ENCODE peak calls at places on chromosomes 3 and 15, in six cellular contexts. N, K, W, P, S and F are unnamed samples.

GRCh38 chr3:81465510-81465909 is 295.9 kb downstream of the GBE1 start:
- DNase-seq in N (no peak), K (no peak), W (no peak), P (no peak), S (no peak), F (no peak)

GRCh38 chr15:60918234-60918964 is 310.7 kb downstream of the RORA start:
- DNase-seq in N (no peak), K (no peak), W (no peak), P (no peak), S (no peak), F (no peak)

GRCh38 chr15:55695432-55695831 is 47.5 kb downstream of the PRTG start:
- DNase-seq in N (no peak), K (no peak), W (no peak), P (no peak), S (no peak), F (no peak)

GRCh38 chr3:142947799-142948575 is 15.5 kb downstream of the PAQR9 start:
- DNase-seq in N (no peak), K (no peak), W (no peak), P (no peak), S (no peak), F (no peak)

GRCh38 chr3:192121921-192122320 is 605.4 kb downstream of the FGF12 start:
- DNase-seq in N (no peak), K (no peak), W (no peak), P (no peak), S (no peak), F (no peak)

GRCh38 chr15:91291673-91292072 is 191.6 kb downstream of the SV2B start:
- DNase-seq in N (no peak), K (no peak), W (peak), P (no peak), S (no peak), F (no peak)

GRCh38 chr3:114506622-114507300 is 212.9 kb downstream of the TIGIT start:
- DNase-seq in N (no peak), K (no peak), W (no peak), P (no peak), S (no peak), F (no peak)

GRCh38 chr3:117955196-117955595 is 1079.5 kb downstream of the IGSF11 start:
- DNase-seq in N (no peak), K (no peak), W (no peak), P (no peak), S (no peak), F (no peak)

GRCh38 chr15:56052389-56053045 is 59.1 kb upstream of the NEDD4 start:
- DNase-seq in N (peak), K (peak), W (peak), P (no peak), S (no peak), F (peak)

GRCh38 chr3:174206607-174207192 is 652.4 kb upstream of the NAALADL2 start:
- DNase-seq in N (no peak), K (no peak), W (no peak), P (no peak), S (no peak), F (no peak)

GRCh38 chr15:66235866-66236265 is 17.7 kb downstream of the MEGF11 start:
- DNase-seq in N (no peak), K (no peak), W (no peak), P (no peak), S (no peak), F (no peak)

GRCh38 chr15:67013696-67014095 is 51.7 kb upstream of the SMAD3 start:
- DNase-seq in N (no peak), K (no peak), W (no peak), P (no peak), S (no peak), F (no peak)

GRCh38 chr15:75835990-75836952 is 7.0 kb upstream of the UBE2Q2 start:
- DNase-seq in N (no peak), K (no peak), W (no peak), P (no peak), S (no peak), F (no peak)

GRCh38 chr3:78077178-78077577 is 1037.3 kb downstream of the ROBO2 start:
- DNase-seq in N (no peak), K (no peak), W (no peak), P (no peak), S (no peak), F (no peak)

GRCh38 chr3:64173567-64173966 is 51.7 kb downstream of the PRICKLE2 start:
- DNase-seq in N (no peak), K (no peak), W (no peak), P (no peak), S (no peak), F (no peak)

GRCh38 chr15:50071551-50072258 is 47.3 kb downstream of the ATP8B4 start:
- DNase-seq in N (no peak), K (no peak), W (no peak), P (no peak), S (no peak), F (no peak)

GRCh38 chr3:152051501-152052404 is 178.3 kb downstream of the SUCNR1 start:
- DNase-seq in N (no peak), K (peak), W (no peak), P (no peak), S (no peak), F (no peak)

GRCh38 chr15:65309882-65310418 is 5.5 kb downstream of the RNU5B-1 start:
- DNase-seq in N (no peak), K (no peak), W (no peak), P (no peak), S (no peak), F (no peak)

GRCh38 chr3:1677576-1678164 is 421.0 kb upstream of the CNTN4 start:
- DNase-seq in N (no peak), K (no peak), W (no peak), P (no peak), S (no peak), F (no peak)

GRCh38 chr3:28575748-28576589 is 227.3 kb upstream of the AZI2 start:
- DNase-seq in N (no peak), K (no peak), W (no peak), P (no peak), S (no peak), F (no peak)

GRCh38 chr3:67704322-67704721 is 49.9 kb upstream of the SUCLG2 start:
- DNase-seq in N (no peak), K (no peak), W (no peak), P (no peak), S (no peak), F (no peak)

GRCh38 chr3:30894521-30895289 is at the start of gene GADL1:
- DNase-seq in N (no peak), K (no peak), W (no peak), P (no peak), S (no peak), F (no peak)

GRCh38 chr15:75024102-75024636 is 779 bp downstream of the PPCDC start:
- DNase-seq in N (no peak), K (no peak), W (no peak), P (no peak), S (no peak), F (no peak)

GRCh38 chr15:77774350-77774749 is 141.6 kb upstream of the LINGO1 start:
- DNase-seq in N (no peak), K (no peak), W (no peak), P (no peak), S (no peak), F (no peak)

GRCh38 chr15:75672111-75672602 is 24.4 kb downstream of the SNX33 start:
- DNase-seq in N (no peak), K (no peak), W (no peak), P (no peak), S (no peak), F (no peak)

GRCh38 chr15:76983588-76984379 is 11.1 kb upstream of the PSTPIP1 start:
- DNase-seq in N (no peak), K (no peak), W (no peak), P (no peak), S (no peak), F (no peak)

GRCh38 chr3:135538123-135538522 is 427.4 kb upstream of the PPP2R3A start:
- DNase-seq in N (no peak), K (no peak), W (no peak), P (no peak), S (no peak), F (no peak)

GRCh38 chr3:79236488-79236887 is 531.3 kb downstream of the ROBO1 start:
- DNase-seq in N (no peak), K (no peak), W (no peak), P (no peak), S (no peak), F (no peak)

GRCh38 chr3:111545349-111545748 is 3.4 kb downstream of the CD96 start:
- DNase-seq in N (no peak), K (no peak), W (no peak), P (no peak), S (no peak), F (no peak)

GRCh38 chr3:50388720-50389352 is 29.5 kb upstream of the TMEM115 start:
- DNase-seq in N (no peak), K (no peak), W (no peak), P (no peak), S (no peak), F (no peak)

GRCh38 chr3:50389368-50389767 is 30.0 kb upstream of the TMEM115 start:
- DNase-seq in N (no peak), K (no peak), W (no peak), P (no peak), S (no peak), F (no peak)

GRCh38 chr3:50390523-50391177 is 31.3 kb upstream of the TMEM115 start:
- DNase-seq in N (no peak), K (no peak), W (peak), P (no peak), S (no peak), F (no peak)

GRCh38 chr3:50385741-50386140 is 26.4 kb upstream of the TMEM115 start:
- DNase-seq in N (no peak), K (no peak), W (no peak), P (no peak), S (no peak), F (no peak)

DNA sequence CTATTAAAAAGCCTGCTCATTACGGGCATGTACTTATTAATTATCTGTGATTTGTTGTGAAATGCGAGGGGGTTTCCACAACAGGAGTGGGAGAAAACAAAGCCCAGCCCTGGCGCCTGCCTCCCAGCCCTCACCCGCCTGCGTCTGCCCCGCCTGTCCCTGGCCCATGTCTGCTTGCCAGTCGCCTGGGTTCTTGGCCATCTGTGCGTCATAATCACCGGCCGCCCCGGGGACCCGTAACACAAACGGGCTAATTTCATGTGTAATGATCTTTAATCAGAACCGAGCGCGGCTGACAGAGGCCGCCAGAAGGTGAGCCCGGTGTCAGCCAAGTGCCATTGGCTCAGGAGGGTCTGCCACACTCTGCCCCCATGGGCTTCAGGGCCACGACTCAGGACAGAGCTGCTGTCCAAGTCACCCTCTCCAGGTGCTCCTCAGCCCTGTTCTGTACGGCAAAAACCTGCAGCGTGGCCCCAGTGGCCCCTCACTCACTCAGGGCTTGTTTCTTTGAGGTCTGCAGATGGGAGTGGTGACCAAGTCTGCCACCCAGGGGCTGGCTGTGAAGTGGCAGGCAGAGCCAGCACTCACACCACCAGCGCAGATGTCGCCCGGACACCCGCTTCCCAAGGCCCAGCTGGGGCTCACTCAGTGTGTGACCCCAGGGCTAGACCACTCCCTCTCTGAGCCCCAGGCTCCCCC is 28.8 kb upstream of the TMEM115 start:
- DNase-seq in N (peak), K (no peak), W (peak), P (no peak), S (no peak), F (no peak)
- TF ChIP-seq TAF1 in N (no peak), K (no peak), W (no peak), P (no peak), S (no peak), F (no peak)

DNA sequence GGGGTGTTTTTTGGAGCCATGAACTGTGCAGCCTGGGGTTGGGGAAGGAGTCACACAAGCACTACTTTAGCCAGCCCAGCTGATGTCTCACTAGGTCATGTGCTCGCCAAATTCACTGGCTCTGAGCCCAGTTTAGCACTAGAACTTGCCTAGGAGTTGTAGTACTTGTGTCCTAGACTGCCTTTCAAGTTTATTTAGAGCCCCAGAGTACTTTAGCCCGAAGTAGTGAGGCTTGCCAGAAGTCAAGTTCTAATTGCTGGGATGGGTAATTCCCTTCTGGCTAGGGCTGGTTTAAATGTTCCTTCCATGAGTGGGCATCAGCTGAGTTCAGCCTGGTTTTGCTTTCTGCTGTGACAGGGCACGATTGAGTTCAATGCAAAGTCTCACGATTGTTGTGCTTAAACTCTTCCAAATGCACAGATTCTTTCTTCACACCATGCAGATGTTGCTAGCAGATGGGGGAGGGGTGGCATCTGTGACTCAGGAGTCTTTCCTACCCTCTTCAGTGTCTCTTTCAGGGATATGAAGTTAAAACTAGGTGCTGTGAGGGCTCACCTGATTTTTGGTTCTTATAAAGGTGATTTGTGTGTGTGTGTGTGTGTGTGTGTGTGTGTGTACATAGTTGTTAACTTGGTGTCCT is 228.2 kb upstream of the ZPLD1 start:
- DNase-seq in N (no peak), K (no peak), W (no peak), P (no peak), S (no peak), F (no peak)
- TF ChIP-seq POLR2AphosphoS5 in N (no peak), K (no peak), W (no peak), P (no peak), S (no peak), F (no peak)

DNA sequence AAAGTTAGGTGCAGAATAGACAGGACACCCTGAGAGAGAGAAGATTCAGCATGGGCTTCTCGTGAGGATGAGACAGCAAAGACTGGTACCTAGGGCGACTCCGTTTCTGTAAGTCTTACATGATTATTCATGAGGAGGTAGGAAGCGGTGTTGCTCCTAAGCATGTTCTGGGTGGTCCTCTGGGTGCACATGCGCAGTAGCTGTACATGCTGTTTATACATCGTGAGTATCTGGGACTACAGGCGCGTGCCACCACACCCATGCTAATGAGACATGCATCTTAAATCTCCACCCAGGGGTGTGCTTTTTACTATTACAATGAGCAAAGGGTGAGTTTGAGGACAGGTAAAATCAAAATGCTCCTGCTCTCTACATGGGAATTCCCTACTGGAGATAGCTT is 12.3 kb downstream of the ALPK3 start:
- DNase-seq in N (no peak), K (no peak), W (peak), P (no peak), S (no peak), F (no peak)
- TF ChIP-seq POLR2A in N (no peak), K (no peak), W (no peak), P (no peak), S (no peak), F (no peak)

DNA sequence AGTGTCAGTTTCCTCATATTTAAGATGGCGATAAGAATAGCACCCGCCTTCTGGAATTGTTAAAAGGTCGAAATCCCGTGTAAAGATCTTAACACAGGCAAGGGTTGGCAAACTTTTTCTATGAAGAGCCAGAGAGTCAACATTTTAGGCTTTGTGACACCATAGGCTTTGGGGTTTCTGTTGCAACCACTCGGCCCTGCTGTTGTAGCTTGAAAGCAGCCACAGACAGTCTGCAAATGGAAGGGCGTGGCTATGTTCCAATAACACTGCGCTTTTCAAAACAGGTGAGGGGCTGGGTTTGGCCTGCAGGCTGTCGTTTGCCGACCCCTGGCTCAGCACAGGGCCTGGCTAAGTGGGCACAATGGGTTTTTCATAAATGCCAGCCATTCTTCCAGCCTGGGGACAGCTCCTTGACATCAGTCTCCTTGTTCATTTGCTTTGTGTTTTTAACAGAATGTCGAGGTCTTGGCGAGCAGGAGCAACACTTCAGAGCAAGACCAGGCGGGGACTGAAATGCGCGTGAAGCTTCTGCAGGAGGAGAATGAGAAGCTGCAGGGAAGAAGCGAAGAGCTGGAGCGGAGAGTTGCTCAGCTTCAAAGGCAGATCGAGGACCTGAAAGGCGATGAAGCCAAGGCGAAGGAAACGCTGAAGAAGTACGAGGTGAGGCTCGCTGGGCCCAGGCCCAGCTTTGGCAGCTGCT is 75.2 kb upstream of the MYZAP start:
- DNase-seq in N (no peak), K (no peak), W (no peak), P (no peak), S (no peak), F (no peak)
- TF ChIP-seq TAF1 in N (no peak), K (no peak), W (no peak), P (no peak), S (no peak), F (no peak)

GRCh38 chr3:52119826-52120225 is 34.4 kb downstream of the POC1A start:
- DNase-seq in N (no peak), K (no peak), W (no peak), P (no peak), S (no peak), F (no peak)

GRCh38 chr3:52122491-52122890 is 31.7 kb downstream of the POC1A start:
- DNase-seq in N (no peak), K (no peak), W (no peak), P (no peak), S (no peak), F (no peak)

GRCh38 chr3:52121813-52122212 is 32.4 kb downstream of the POC1A start:
- DNase-seq in N (no peak), K (no peak), W (no peak), P (no peak), S (no peak), F (no peak)

GRCh38 chr3:52120576-52121458 is 33.4 kb downstream of the POC1A start:
- DNase-seq in N (no peak), K (no peak), W (no peak), P (no peak), S (no peak), F (no peak)

DNA sequence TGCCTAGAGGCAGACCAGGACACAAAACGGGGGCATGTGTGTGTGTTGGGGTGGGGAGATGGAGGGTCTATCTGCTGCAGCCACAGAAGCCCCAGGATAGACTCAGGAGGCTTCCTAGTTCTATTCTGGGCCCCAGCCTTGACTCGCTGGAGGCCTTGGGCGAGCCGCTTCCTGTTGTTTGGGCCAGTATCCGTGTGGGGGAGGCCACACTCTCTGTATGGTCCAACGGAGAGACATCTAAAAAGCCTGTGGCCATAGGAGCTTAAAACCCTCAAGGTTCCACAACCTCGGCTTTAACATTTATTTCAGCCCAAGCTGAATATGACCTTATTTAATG is 32.8 kb downstream of the POC1A start:
- DNase-seq in N (no peak), K (no peak), W (no peak), P (no peak), S (no peak), F (no peak)
- TF ChIP-seq POLR2AphosphoS5 in N (no peak), K (no peak), W (no peak), P (no peak), S (no peak), F (no peak)

DNA sequence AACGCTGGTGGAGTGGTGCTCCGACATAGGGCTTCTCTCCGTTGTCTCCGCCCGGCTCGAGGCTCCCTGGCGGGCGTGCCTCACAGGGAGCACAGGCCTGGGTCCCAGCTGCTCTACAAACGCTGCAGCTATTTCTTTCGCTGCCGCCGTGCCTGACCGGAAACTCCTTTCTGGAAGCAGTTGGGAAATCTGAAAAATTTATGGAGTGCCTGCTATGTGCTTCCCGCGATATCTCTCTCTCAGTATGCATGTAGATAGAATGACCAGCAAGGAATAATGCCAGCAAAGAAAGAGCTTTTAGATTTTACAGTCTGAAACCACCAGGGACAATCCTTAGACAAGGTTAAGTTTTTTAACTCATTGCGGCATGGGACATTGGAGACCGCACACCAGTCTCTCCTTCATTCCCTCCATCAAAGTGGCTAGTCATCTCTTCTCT is 834 bp upstream of the NPHP3 start:
- DNase-seq in N (no peak), K (no peak), W (no peak), P (no peak), S (no peak), F (no peak)
- TF ChIP-seq POLR2A in N (no peak), K (peak), W (peak), P (no peak), S (no peak), F (no peak)

GRCh38 chr15:63083046-63083445 is 38.6 kb upstream of the LACTB start:
- DNase-seq in N (no peak), K (no peak), W (no peak), P (no peak), S (no peak), F (no peak)

GRCh38 chr15:63085289-63085688 is 36.4 kb upstream of the LACTB start:
- DNase-seq in N (no peak), K (no peak), W (no peak), P (no peak), S (no peak), F (no peak)

GRCh38 chr15:63084806-63085205 is 36.9 kb upstream of the LACTB start:
- DNase-seq in N (no peak), K (no peak), W (no peak), P (no peak), S (no peak), F (no peak)

GRCh38 chr15:63082366-63082765 is 39.3 kb upstream of the LACTB start:
- DNase-seq in N (no peak), K (peak), W (no peak), P (no peak), S (no peak), F (no peak)

GRCh38 chr15:63083541-63083940 is 38.1 kb upstream of the LACTB start:
- DNase-seq in N (no peak), K (no peak), W (peak), P (no peak), S (no peak), F (no peak)
- TF ChIP-seq TAF1 in N (no peak), K (no peak), W (no peak), P (no peak), S (no peak), F (no peak)